ENCODE peak calls at places on chromosomes 1 and 21, in four cellular contexts. One of them, this sample, is unnamed.

GRCh38 chr1:150764617-150765090 is 924 bp downstream of the CTSS start:
- DNase-seq in sigmoid colon: no peak
- DNase-seq in AG04450: peak; percentile 87
- DNase-seq in skeletal muscle cell: peak; percentile 50
- DNase-seq in this sample: peak; percentile 51

GRCh38 chr1:170562644-170563338 is 30.8 kb downstream of the GORAB start:
- DNase-seq in sigmoid colon: peak; percentile 79
- DNase-seq in skeletal muscle cell: peak; percentile 79
- DNase-seq in AG04450: peak; percentile 46
- DNase-seq in this sample: no peak

GRCh38 chr21:18987515-18988026 is 584.0 kb upstream of the TMPRSS15 start:
- DNase-seq in AG04450: no peak
- DNase-seq in sigmoid colon: no peak
- DNase-seq in skeletal muscle cell: no peak
- DNase-seq in this sample: no peak

GRCh38 chr1:60589916-60590315 is 492.4 kb upstream of the NFIA start:
- DNase-seq in skeletal muscle cell: peak; percentile 39
- DNase-seq in AG04450: no peak
- DNase-seq in sigmoid colon: no peak
- DNase-seq in this sample: no peak

GRCh38 chr1:12708956-12709555 is 6.9 kb upstream of the AADACL3 start:
- DNase-seq in skeletal muscle cell: no peak
- DNase-seq in AG04450: no peak
- DNase-seq in sigmoid colon: no peak
- DNase-seq in this sample: no peak

GRCh38 chr1:196063952-196064351 is 544.3 kb downstream of the KCNT2 start:
- DNase-seq in sigmoid colon: no peak
- DNase-seq in AG04450: no peak
- DNase-seq in skeletal muscle cell: no peak
- DNase-seq in this sample: no peak

GRCh38 chr1:43653339-43653738 is 3.4 kb downstream of the KDM4A start:
- DNase-seq in AG04450: no peak
- DNase-seq in sigmoid colon: no peak
- DNase-seq in skeletal muscle cell: no peak
- DNase-seq in this sample: no peak

GRCh38 chr1:37989381-37989930 is 366 bp downstream of the SF3A3 start:
- DNase-seq in skeletal muscle cell: no peak
- DNase-seq in AG04450: no peak
- DNase-seq in sigmoid colon: peak; percentile 70
- DNase-seq in this sample: no peak

GRCh38 chr1:81699234-81699633 is 101.5 kb upstream of the ADGRL2 start:
- DNase-seq in AG04450: no peak
- DNase-seq in skeletal muscle cell: peak; percentile 82
- DNase-seq in sigmoid colon: no peak
- DNase-seq in this sample: peak; percentile 16

GRCh38 chr1:11101347-11101746 is 1.7 kb upstream of the EXOSC10 start:
- DNase-seq in skeletal muscle cell: no peak
- DNase-seq in sigmoid colon: peak; percentile 60
- DNase-seq in AG04450: no peak
- DNase-seq in this sample: no peak

GRCh38 chr1:61269648-61270047 is 187.3 kb downstream of the NFIA start:
- DNase-seq in AG04450: no peak
- DNase-seq in sigmoid colon: no peak
- DNase-seq in skeletal muscle cell: no peak
- DNase-seq in this sample: no peak

GRCh38 chr1:24704411-24705259 is 40.6 kb upstream of the CLIC4 start:
- DNase-seq in AG04450: no peak
- DNase-seq in sigmoid colon: no peak
- DNase-seq in skeletal muscle cell: no peak
- DNase-seq in this sample: no peak

GRCh38 chr1:41689139-41689538 is 204.7 kb upstream of the EDN2 start:
- DNase-seq in skeletal muscle cell: no peak
- DNase-seq in sigmoid colon: no peak
- DNase-seq in AG04450: no peak
- DNase-seq in this sample: no peak

GRCh38 chr1:157369808-157370521 is 182.3 kb downstream of the FCRL5 start:
- DNase-seq in sigmoid colon: no peak
- DNase-seq in AG04450: peak; percentile 7
- DNase-seq in skeletal muscle cell: no peak
- DNase-seq in this sample: no peak

GRCh38 chr21:21851657-21852056 is 853.4 kb downstream of the NCAM2 start:
- DNase-seq in sigmoid colon: no peak
- DNase-seq in skeletal muscle cell: no peak
- DNase-seq in AG04450: no peak
- DNase-seq in this sample: no peak

GRCh38 chr1:27672750-27673112 is 739 bp upstream of the IFI6 start:
- DNase-seq in sigmoid colon: no peak
- DNase-seq in AG04450: no peak
- DNase-seq in skeletal muscle cell: no peak
- DNase-seq in this sample: no peak

GRCh38 chr21:26070822-26071425 is 99.6 kb downstream of the APP start:
- DNase-seq in AG04450: no peak
- DNase-seq in skeletal muscle cell: no peak
- DNase-seq in sigmoid colon: peak; percentile 81
- DNase-seq in this sample: peak; percentile 53

GRCh38 chr1:94690033-94690712 is 130.0 kb upstream of the SLC44A3 start:
- DNase-seq in skeletal muscle cell: no peak
- DNase-seq in AG04450: peak; percentile 39
- DNase-seq in sigmoid colon: no peak
- DNase-seq in this sample: peak; percentile 82

GRCh38 chr1:57623039-57623790 is 199.4 kb upstream of the DAB1 start:
- DNase-seq in AG04450: no peak
- DNase-seq in sigmoid colon: no peak
- DNase-seq in skeletal muscle cell: no peak
- DNase-seq in this sample: no peak

GRCh38 chr1:92973203-92973907 is 12.1 kb upstream of the DIPK1A start:
- DNase-seq in sigmoid colon: no peak
- DNase-seq in skeletal muscle cell: no peak
- DNase-seq in AG04450: no peak
- DNase-seq in this sample: no peak

GRCh38 chr1:156259805-156260204 is 11.9 kb upstream of the PAQR6 start:
- DNase-seq in AG04450: no peak
- DNase-seq in skeletal muscle cell: no peak
- DNase-seq in sigmoid colon: no peak
- DNase-seq in this sample: no peak

GRCh38 chr1:110123224-110123623 is 11.0 kb downstream of the UBL4B start:
- DNase-seq in AG04450: no peak
- DNase-seq in skeletal muscle cell: no peak
- DNase-seq in sigmoid colon: no peak
- DNase-seq in this sample: no peak

GRCh38 chr1:180611016-180611930 is 20.5 kb upstream of the XPR1 start:
- DNase-seq in sigmoid colon: no peak
- DNase-seq in AG04450: no peak
- DNase-seq in skeletal muscle cell: no peak
- DNase-seq in this sample: no peak

GRCh38 chr1:53572802-53573148 is 113.6 kb downstream of the DMRTB1 start:
- DNase-seq in sigmoid colon: no peak
- DNase-seq in skeletal muscle cell: no peak
- DNase-seq in AG04450: no peak
- DNase-seq in this sample: no peak

GRCh38 chr21:45562401-45562800 is 20.2 kb upstream of the SLC19A1 start:
- DNase-seq in AG04450: no peak
- DNase-seq in sigmoid colon: peak; percentile 61
- DNase-seq in skeletal muscle cell: no peak
- DNase-seq in this sample: no peak

GRCh38 chr1:16092923-16093511 is 19.6 kb upstream of the FAM131C start:
- DNase-seq in AG04450: no peak
- DNase-seq in sigmoid colon: no peak
- DNase-seq in skeletal muscle cell: no peak
- DNase-seq in this sample: no peak

GRCh38 chr1:154386643-154387352 is 18.3 kb upstream of the IL6R start:
- DNase-seq in sigmoid colon: peak; percentile 29
- DNase-seq in skeletal muscle cell: no peak
- DNase-seq in AG04450: no peak
- DNase-seq in this sample: no peak

GRCh38 chr1:229699613-229700242 is 73.7 kb downstream of the URB2 start:
- DNase-seq in skeletal muscle cell: peak; percentile 56
- DNase-seq in AG04450: no peak
- DNase-seq in sigmoid colon: no peak
- DNase-seq in this sample: no peak

GRCh38 chr1:13760921-13761320 is 60.9 kb downstream of the PRDM2 start:
- DNase-seq in skeletal muscle cell: no peak
- DNase-seq in sigmoid colon: no peak
- DNase-seq in AG04450: no peak
- DNase-seq in this sample: no peak

GRCh38 chr1:59041878-59042277 is 255.0 kb upstream of the FGGY start:
- DNase-seq in sigmoid colon: no peak
- DNase-seq in AG04450: no peak
- DNase-seq in skeletal muscle cell: peak; percentile 65
- DNase-seq in this sample: no peak

GRCh38 chr1:191870490-191870889 is 287.8 kb upstream of the RGS18 start:
- DNase-seq in sigmoid colon: no peak
- DNase-seq in AG04450: no peak
- DNase-seq in skeletal muscle cell: no peak
- DNase-seq in this sample: no peak

GRCh38 chr1:63976006-63976405 is 202.2 kb downstream of the ROR1 start:
- DNase-seq in sigmoid colon: no peak
- DNase-seq in AG04450: no peak
- DNase-seq in skeletal muscle cell: no peak
- DNase-seq in this sample: no peak

GRCh38 chr1:1304331-1305299 is 3.1 kb downstream of the ACAP3 start:
- DNase-seq in AG04450: peak; percentile 65
- DNase-seq in skeletal muscle cell: peak; percentile 24
- DNase-seq in sigmoid colon: peak; percentile 96
- DNase-seq in this sample: no peak

GRCh38 chr1:1302006-1302430 is 5.7 kb downstream of the ACAP3 start:
- DNase-seq in sigmoid colon: no peak
- DNase-seq in skeletal muscle cell: no peak
- DNase-seq in AG04450: no peak
- DNase-seq in this sample: no peak

GRCh38 chr1:1305300-1306069 is 2.2 kb downstream of the ACAP3 start:
- DNase-seq in skeletal muscle cell: peak; percentile 30
- DNase-seq in AG04450: peak; percentile 29
- DNase-seq in sigmoid colon: peak; percentile 92
- DNase-seq in this sample: no peak

GRCh38 chr1:1303736-1304135 is 4.0 kb downstream of the ACAP3 start:
- DNase-seq in AG04450: no peak
- DNase-seq in sigmoid colon: no peak
- DNase-seq in skeletal muscle cell: no peak
- DNase-seq in this sample: no peak

DNA sequence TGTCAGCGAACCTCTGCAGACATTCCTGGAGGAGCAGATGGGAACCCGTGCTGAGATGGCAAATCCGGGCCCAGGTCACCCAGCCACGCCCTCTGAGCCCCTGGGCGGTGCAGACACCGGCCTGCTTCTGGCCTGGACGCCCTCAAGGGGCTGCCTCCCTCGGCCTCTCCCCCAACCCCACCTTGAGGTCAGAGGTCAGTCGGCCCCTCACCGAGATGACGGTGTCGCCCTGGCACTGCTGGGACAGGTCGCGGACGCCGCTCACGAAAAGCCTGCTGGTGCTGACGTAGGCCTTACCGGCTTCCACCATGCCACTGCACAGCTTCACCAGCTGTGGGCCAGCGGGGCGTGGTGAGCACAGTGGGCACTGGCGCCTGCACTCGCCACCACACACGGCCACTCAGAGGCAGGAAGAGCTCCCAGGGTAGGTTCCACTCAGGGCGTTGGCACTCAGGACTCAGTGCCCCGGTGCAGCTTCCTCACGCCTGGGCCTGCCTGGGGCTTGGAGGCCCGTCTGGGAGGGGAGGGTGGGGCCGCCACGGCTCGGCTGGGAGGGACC is 4.7 kb downstream of the ACAP3 start:
- DNase-seq in AG04450: no peak
- DNase-seq in skeletal muscle cell: no peak
- DNase-seq in sigmoid colon: no peak
- DNase-seq in this sample: no peak
- H3K4me3 ChIP-seq in AG04450: no peak overlapping the region
- H3K4me3 ChIP-seq in skeletal muscle cell: no peak overlapping the region
- H3K4me3 ChIP-seq in sigmoid colon: no peak overlapping the region
- H3K4me3 ChIP-seq in this sample: no peak overlapping the region

GRCh38 chr1:117147341-117147831 is 25.8 kb upstream of the TRIM45 start:
- DNase-seq in AG04450: no peak
- DNase-seq in skeletal muscle cell: no peak
- DNase-seq in sigmoid colon: no peak
- DNase-seq in this sample: no peak
- H3K4me3 ChIP-seq in AG04450: no peak overlapping the region
- H3K4me3 ChIP-seq in skeletal muscle cell: no peak overlapping the region
- H3K4me3 ChIP-seq in sigmoid colon: no peak overlapping the region
- H3K4me3 ChIP-seq in this sample: no peak overlapping the region

DNA sequence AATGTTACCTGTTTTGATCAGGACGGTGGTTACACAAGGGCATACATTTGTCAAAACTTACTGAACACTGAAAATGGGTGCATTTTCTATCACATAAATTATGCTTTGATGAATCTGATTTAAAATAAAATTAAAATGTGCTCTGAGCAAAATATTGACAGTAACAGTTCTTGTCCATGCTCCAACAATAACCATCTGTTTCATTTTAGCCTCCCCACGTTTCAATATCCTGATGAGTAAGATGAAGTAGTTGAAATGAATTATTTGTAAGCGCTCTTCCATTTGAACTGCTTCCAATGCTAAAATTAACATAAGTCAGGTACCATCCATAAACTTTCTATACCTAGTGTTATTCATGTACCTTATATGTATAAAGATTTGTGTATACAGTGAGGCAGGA is 365.4 kb downstream of the LTN1 start:
- DNase-seq in skeletal muscle cell: no peak
- DNase-seq in sigmoid colon: no peak
- DNase-seq in AG04450: no peak
- DNase-seq in this sample: no peak
- H3K4me3 ChIP-seq in skeletal muscle cell: no peak overlapping the region
- H3K4me3 ChIP-seq in sigmoid colon: no peak overlapping the region
- H3K4me3 ChIP-seq in AG04450: no peak overlapping the region
- H3K4me3 ChIP-seq in this sample: no peak overlapping the region

GRCh38 chr1:199038188-199038587 is 399.3 kb downstream of the PTPRC start:
- DNase-seq in sigmoid colon: no peak
- DNase-seq in skeletal muscle cell: no peak
- DNase-seq in AG04450: no peak
- DNase-seq in this sample: no peak

GRCh38 chr1:199029401-199029800 is 390.6 kb downstream of the PTPRC start:
- DNase-seq in sigmoid colon: no peak
- DNase-seq in skeletal muscle cell: peak; percentile 51
- DNase-seq in AG04450: peak; percentile 23
- DNase-seq in this sample: no peak

GRCh38 chr1:199029855-199030254 is 391.0 kb downstream of the PTPRC start:
- DNase-seq in AG04450: peak; percentile 26
- DNase-seq in sigmoid colon: no peak
- DNase-seq in skeletal muscle cell: no peak
- DNase-seq in this sample: no peak

DNA sequence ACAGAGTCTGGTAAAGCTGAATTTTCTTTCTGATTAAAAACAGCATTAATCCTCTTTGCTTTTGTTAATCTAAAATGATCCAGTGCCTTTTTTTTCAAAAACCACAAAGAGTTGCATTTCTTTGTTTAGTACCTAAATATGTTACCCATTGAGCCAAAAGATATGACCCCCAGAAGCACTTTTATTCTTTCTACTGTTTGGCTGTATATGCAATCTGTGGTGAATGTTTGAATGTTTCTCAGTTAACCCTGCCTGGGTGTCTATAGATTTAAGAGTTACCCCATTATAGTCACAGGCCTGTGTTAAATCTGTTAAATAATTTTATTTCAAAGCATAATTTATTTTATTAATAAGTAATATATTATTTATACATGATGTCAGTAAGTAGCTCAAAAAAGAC is 394.9 kb downstream of the PTPRC start:
- DNase-seq in AG04450: no peak
- DNase-seq in sigmoid colon: no peak
- DNase-seq in skeletal muscle cell: no peak
- DNase-seq in this sample: no peak
- H3K4me3 ChIP-seq in AG04450: no peak overlapping the region
- H3K4me3 ChIP-seq in sigmoid colon: no peak overlapping the region
- H3K4me3 ChIP-seq in skeletal muscle cell: no peak overlapping the region
- H3K4me3 ChIP-seq in this sample: no peak overlapping the region

This sample was measured in AG04449.